ENCODE peak calls at places on chromosomes 11 and 22, in eight cellular contexts. D, L, I, Z, O, T, Y and N are unnamed samples.

GRCh38 chr11:106306942-106307341 is 229.5 kb downstream of the AASDHPPT start:
- DNase-seq in D (no peak), L (no peak), I (no peak), Z (no peak), O (no peak), T (no peak), Y (no peak), N (no peak)

GRCh38 chr11:61004037-61004641 is 32.7 kb downstream of the CD6 start:
- DNase-seq in D (no peak), L (no peak), I (no peak), Z (no peak), O (peak), T (no peak), Y (peak), N (no peak)

GRCh38 chr11:128643661-128644060 is 50.2 kb upstream of the FLI1 start:
- DNase-seq in D (no peak), L (no peak), I (no peak), Z (no peak), O (no peak), T (no peak), Y (no peak), N (no peak)

GRCh38 chr22:39896313-39896996 is 2.9 kb upstream of the ENTHD1 start:
- DNase-seq in D (no peak), L (no peak), I (no peak), Z (no peak), O (no peak), T (no peak), Y (no peak), N (no peak)

GRCh38 chr22:25762147-25762546 is 20.2 kb downstream of the MYO18B start:
- DNase-seq in D (no peak), L (no peak), I (no peak), Z (no peak), O (no peak), T (no peak), Y (no peak), N (no peak)

GRCh38 chr11:107750313-107750712 is 38.5 kb upstream of the SLN start:
- DNase-seq in D (no peak), L (no peak), I (no peak), Z (no peak), O (no peak), T (no peak), Y (no peak), N (no peak)

GRCh38 chr11:32758291-32758690 is 36.2 kb downstream of the CCDC73 start:
- DNase-seq in D (no peak), L (no peak), I (no peak), Z (no peak), O (no peak), T (no peak), Y (no peak), N (no peak)

GRCh38 chr11:65290448-65291165 is 24.1 kb upstream of the CDC42EP2 start:
- DNase-seq in D (peak), L (peak), I (peak), Z (no peak), O (peak), T (peak), Y (peak), N (peak)

GRCh38 chr11:67287355-67288197 is 1.5 kb upstream of the ANKRD13D start:
- DNase-seq in D (no peak), L (peak), I (no peak), Z (no peak), O (peak), T (no peak), Y (peak), N (no peak)

GRCh38 chr11:107247189-107247588 is 210.4 kb downstream of the CWF19L2 start:
- DNase-seq in D (no peak), L (no peak), I (no peak), Z (no peak), O (no peak), T (no peak), Y (no peak), N (no peak)

GRCh38 chr11:119055901-119056300 is 1.1 kb downstream of the HYOU1 start:
- DNase-seq in D (no peak), L (no peak), I (no peak), Z (no peak), O (no peak), T (no peak), Y (no peak), N (no peak)

GRCh38 chr11:2745511-2745910 is 45.7 kb upstream of the KCNQ1OT1 start:
- DNase-seq in D (no peak), L (no peak), I (no peak), Z (no peak), O (peak), T (no peak), Y (peak), N (no peak)

GRCh38 chr22:45224988-45225731 is 15.5 kb downstream of the KIAA0930 start:
- DNase-seq in D (no peak), L (no peak), I (no peak), Z (no peak), O (no peak), T (no peak), Y (no peak), N (no peak)

GRCh38 chr22:25935266-25936058 is 193.5 kb downstream of the MYO18B start:
- DNase-seq in D (no peak), L (no peak), I (no peak), Z (no peak), O (no peak), T (no peak), Y (no peak), N (no peak)

GRCh38 chr11:101974255-101974654 is 57.9 kb upstream of the ANGPTL5 start:
- DNase-seq in D (no peak), L (no peak), I (peak), Z (no peak), O (no peak), T (no peak), Y (no peak), N (no peak)

GRCh38 chr11:10540546-10540914 is 457 bp downstream of the RNF141 start:
- DNase-seq in D (peak), L (peak), I (no peak), Z (peak), O (peak), T (no peak), Y (peak), N (no peak)

GRCh38 chr22:46025973-46026906 is 49.3 kb upstream of the WNT7B start:
- DNase-seq in D (peak), L (peak), I (no peak), Z (no peak), O (no peak), T (no peak), Y (peak), N (no peak)

GRCh38 chr22:21845558-21846452 is 21.6 kb downstream of the MAPK1 start:
- DNase-seq in D (no peak), L (no peak), I (no peak), Z (no peak), O (no peak), T (no peak), Y (no peak), N (no peak)

GRCh38 chr22:39234867-39235687 is 9.7 kb downstream of the PDGFB start:
- DNase-seq in D (peak), L (peak), I (no peak), Z (peak), O (peak), T (peak), Y (peak), N (no peak)

GRCh38 chr11:102666331-102666957 is 39.1 kb downstream of the MMP27 start:
- DNase-seq in D (no peak), L (no peak), I (no peak), Z (peak), O (no peak), T (peak), Y (no peak), N (no peak)

GRCh38 chr22:42596376-42596775 is 18.3 kb downstream of the POLDIP3 start:
- DNase-seq in D (no peak), L (no peak), I (no peak), Z (no peak), O (peak), T (no peak), Y (no peak), N (no peak)

GRCh38 chr11:61509058-61510029 is 795 bp downstream of the LRRC10B start:
- DNase-seq in D (peak), L (peak), I (peak), Z (peak), O (peak), T (peak), Y (peak), N (no peak)

GRCh38 chr22:38681784-38682335 is at the start of gene TOMM22:
- DNase-seq in D (peak), L (peak), I (peak), Z (peak), O (peak), T (peak), Y (peak), N (no peak)

GRCh38 chr11:101030692-101031091 is 98.9 kb downstream of the PGR start:
- DNase-seq in D (no peak), L (no peak), I (no peak), Z (no peak), O (no peak), T (no peak), Y (no peak), N (no peak)

GRCh38 chr11:93614111-93614784 is 47.2 kb upstream of the CEP295 start:
- DNase-seq in D (no peak), L (no peak), I (no peak), Z (no peak), O (no peak), T (no peak), Y (no peak), N (no peak)

GRCh38 chr22:38135133-38135706 is 24.7 kb upstream of the BAIAP2L2 start:
- DNase-seq in D (peak), L (no peak), I (peak), Z (no peak), O (no peak), T (no peak), Y (peak), N (peak)

DNA sequence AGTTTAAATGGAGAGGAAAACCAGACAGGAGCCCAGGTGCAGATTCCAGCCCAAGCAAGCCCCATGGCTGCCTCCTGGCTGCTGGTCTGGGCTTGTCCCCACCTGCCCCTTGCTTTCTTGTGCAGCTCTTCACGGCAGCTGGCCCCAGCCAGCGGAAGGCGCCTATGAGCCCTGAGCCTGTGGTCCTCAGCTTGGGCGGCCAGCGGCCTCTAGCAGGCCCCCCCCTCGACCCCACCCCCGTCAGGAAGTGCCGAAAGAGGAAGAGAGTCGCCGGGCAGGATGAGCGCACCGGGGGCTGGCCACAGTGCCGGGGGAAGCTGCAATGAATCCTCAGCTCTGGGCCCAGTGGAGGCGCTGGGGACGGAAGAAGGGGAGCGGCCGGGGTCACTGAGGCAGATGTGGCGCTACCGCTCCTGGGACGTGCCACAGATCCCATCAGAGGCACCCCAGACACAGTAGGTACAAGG is 2.1 kb upstream of the DGKZ start:
- DNase-seq in D (peak), L (peak), I (no peak), Z (peak), O (peak), T (peak), Y (peak), N (no peak)
- H3K4me3 ChIP-seq in D (peak), L (peak), I (no peak), Z (peak), O (peak), T (no peak), Y (peak), N (no peak)

GRCh38 chr11:126062679-126063509 is at the start of gene CDON:
- DNase-seq in D (peak), L (peak), I (peak), Z (peak), O (peak), T (peak), Y (peak), N (peak)
- TF ChIP-seq CTCF in D (peak), L (no peak), I (no peak), Z (peak), O (no peak), T (no peak), Y (no peak), N (peak)

GRCh38 chr22:29480262-29480511 is 169 bp downstream of the NEFH start:
- DNase-seq in D (no peak), L (no peak), I (no peak), Z (no peak), O (no peak), T (no peak), Y (no peak), N (no peak)
- H3K4me3 ChIP-seq in D (no peak), L (peak), I (peak), Z (peak), O (peak), T (no peak), Y (peak), N (peak)

DNA sequence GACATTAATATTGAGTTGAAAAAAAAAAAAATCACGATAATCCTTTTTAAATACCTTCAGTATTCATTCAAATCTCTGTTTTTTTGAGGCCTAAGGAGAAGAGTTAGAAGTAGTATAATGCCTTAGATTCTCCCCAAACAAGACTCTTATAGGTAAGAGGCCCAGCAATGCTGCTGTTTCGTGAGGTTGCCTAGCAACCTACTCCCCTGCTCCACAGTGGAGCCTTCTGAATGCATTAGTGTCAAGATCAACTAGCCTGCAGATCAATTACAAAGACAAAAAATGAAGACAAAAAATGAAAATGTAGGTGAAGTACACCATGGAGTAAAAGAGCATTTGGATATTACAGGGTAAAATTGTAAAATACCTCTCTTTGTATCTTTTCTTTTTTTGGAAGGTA is 229.8 kb upstream of the LUZP2 start:
- DNase-seq in D (no peak), L (no peak), I (no peak), Z (no peak), O (no peak), T (no peak), Y (no peak), N (no peak)
- TF ChIP-seq CTCF in D (no peak), L (no peak), I (no peak), Z (no peak), O (no peak), T (no peak), Y (no peak), N (no peak)

GRCh38 chr11:393219-394033 is 583 bp upstream of the PKP3 start:
- DNase-seq in D (no peak), L (no peak), I (no peak), Z (peak), O (no peak), T (peak), Y (no peak), N (no peak)
- H3K4me3 ChIP-seq in D (no peak), L (no peak), I (no peak), Z (peak), O (no peak), T (no peak), Y (no peak), N (no peak)

DNA sequence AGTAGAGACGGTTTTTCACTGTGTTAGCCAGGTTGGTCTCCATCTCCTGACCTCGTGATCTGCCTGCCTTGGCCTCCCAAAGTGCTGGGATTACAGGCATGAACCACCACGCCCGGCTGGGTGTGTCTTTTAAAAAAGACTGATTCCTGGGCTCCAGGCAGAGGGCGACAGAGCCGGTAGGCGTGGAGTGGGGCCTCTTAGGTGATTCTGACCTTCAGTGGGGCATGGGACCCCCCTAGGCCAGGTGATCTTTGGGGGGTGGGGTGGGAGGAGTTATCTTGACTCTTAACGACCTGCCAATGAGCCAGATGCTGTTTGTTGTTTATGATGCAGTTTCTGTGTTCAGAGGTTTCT is 12.9 kb upstream of the SORL1-AS1 start:
- DNase-seq in D (no peak), L (no peak), I (no peak), Z (no peak), O (no peak), T (peak), Y (no peak), N (no peak)
- TF ChIP-seq CTCF in D (no peak), L (no peak), I (no peak), Z (no peak), O (no peak), T (no peak), Y (no peak), N (no peak)

DNA sequence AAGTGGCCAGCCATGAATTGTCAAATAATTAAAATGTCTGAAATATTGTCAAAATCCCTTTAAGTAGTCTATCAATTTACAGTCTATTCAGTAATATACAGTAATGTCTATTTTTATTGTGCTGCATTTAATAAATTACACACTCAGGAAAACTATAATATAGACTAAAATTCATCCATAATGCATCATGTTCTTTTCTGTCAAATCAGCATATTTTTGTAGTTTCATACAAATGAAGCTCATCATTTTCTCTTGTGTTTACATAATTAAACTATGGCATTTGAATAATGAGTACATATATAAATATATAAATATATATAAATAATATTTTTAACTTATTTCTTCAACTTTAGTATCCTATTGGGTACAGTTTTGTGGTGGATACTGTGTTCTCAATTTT is 868.7 kb upstream of the CHORDC1 start:
- DNase-seq in D (no peak), L (no peak), I (no peak), Z (no peak), O (no peak), T (no peak), Y (no peak), N (no peak)
- H3K4me3 ChIP-seq in D (no peak), L (no peak), I (no peak), Z (no peak), O (no peak), T (no peak), Y (no peak), N (no peak)